ENCODE peak calls at places on chromosomes 12 and 14, in seven cellular contexts. I is NCI-H748 treated with DMSO at 0.1 percent for 48 hours; U is NCI-H1436 treated with DMSO at 0.1 percent for 48 hours; D is progenitor cell of endocrine pancreas; G is CD8-positive, alpha-beta memory T cell; K is sigmoid colon; Z is H7. E is an unnamed sample.

GRCh38 chr12:76026643-76027063 is 4.9 kb downstream of the PHLDA1 start:
- DNase-seq in I (no peak), U (no peak), D (no peak), G (no peak), K (no peak), Z (no peak), E (no peak)

GRCh38 chr12:85191-85666 is 18.7 kb downstream of the IQSEC3 start:
- DNase-seq in I (no peak), U (no peak), D (no peak), G (no peak), K (no peak), Z (no peak), E (no peak)

GRCh38 chr14:51394804-51395203 is 154.8 kb downstream of the TMX1 start:
- DNase-seq in I (no peak), U (no peak), D (no peak), G (no peak), K (no peak), Z (no peak), E (no peak)

GRCh38 chr14:56085471-56085870 is 32.7 kb upstream of the PELI2 start:
- DNase-seq in I (no peak), U (no peak), D (no peak), G (no peak), K (no peak), Z (no peak), E (no peak)

GRCh38 chr12:109734219-109735000 is 20.8 kb downstream of the FAM222A start:
- DNase-seq in I (no peak), U (no peak), D (no peak), G (no peak), K (peak; percentile 78), Z (peak; percentile 82), E (no peak)

GRCh38 chr12:2668816-2669215 is 126.0 kb upstream of the FKBP4 start:
- DNase-seq in I (no peak), U (no peak), D (no peak), G (no peak), K (no peak), Z (no peak), E (no peak)

GRCh38 chr14:103315368-103315911 is 18.6 kb upstream of the EIF5 start:
- DNase-seq in I (no peak), U (no peak), D (no peak), G (no peak), K (no peak), Z (peak; percentile 34), E (no peak)

GRCh38 chr12:120388711-120389431 is 19.9 kb upstream of the MSI1 start:
- DNase-seq in I (peak; percentile 61), U (peak; percentile 57), D (no peak), G (no peak), K (no peak), Z (peak; percentile 94), E (no peak)

E was measured in effector memory CD4-positive, alpha-beta T cell.